ENCODE peak calls at places on chromosomes 16 and 17, in four cellular contexts. One of them, this sample, is unnamed.

GRCh38 chr16:70679653-70680494 is 6.0 kb downstream of the MTSS2 start:
- DNase-seq in fibroblast of lung: no peak
- DNase-seq in ACHN: no peak
- DNase-seq in RCC 7860: no peak
- DNase-seq in this sample: no peak

GRCh38 chr17:20613248-20613647 is 33.7 kb downstream of the CDRT15L2 start:
- DNase-seq in fibroblast of lung: no peak
- DNase-seq in ACHN: no peak
- DNase-seq in RCC 7860: no peak
- DNase-seq in this sample: no peak

GRCh38 chr17:19387921-19388521 is 1.0 kb upstream of the MFAP4 start:
- DNase-seq in fibroblast of lung: no peak
- DNase-seq in ACHN: no peak
- DNase-seq in RCC 7860: no peak
- DNase-seq in this sample: peak

GRCh38 chr16:77434022-77434364 is 841 bp downstream of the ADAMTS18 start:
- DNase-seq in fibroblast of lung: no peak
- DNase-seq in ACHN: no peak
- DNase-seq in RCC 7860: no peak
- DNase-seq in this sample: no peak

GRCh38 chr16:72371307-72372081 is 199.5 kb upstream of the PMFBP1 start:
- DNase-seq in fibroblast of lung: peak
- DNase-seq in ACHN: peak
- DNase-seq in RCC 7860: peak
- DNase-seq in this sample: peak

GRCh38 chr16:58605562-58605961 is 24.1 kb downstream of the CNOT1 start:
- DNase-seq in fibroblast of lung: no peak
- DNase-seq in ACHN: no peak
- DNase-seq in RCC 7860: no peak
- DNase-seq in this sample: no peak

GRCh38 chr16:8622315-8622656 is 788 bp downstream of the METTL22 start:
- DNase-seq in fibroblast of lung: no peak
- DNase-seq in ACHN: no peak
- DNase-seq in RCC 7860: no peak
- DNase-seq in this sample: no peak

GRCh38 chr17:7903154-7904103 is 12.7 kb downstream of the RNF227 start:
- DNase-seq in fibroblast of lung: no peak
- DNase-seq in ACHN: no peak
- DNase-seq in RCC 7860: no peak
- DNase-seq in this sample: no peak

GRCh38 chr17:32998893-32999240 is 7.2 kb downstream of the SPACA3 start:
- DNase-seq in fibroblast of lung: peak
- DNase-seq in ACHN: peak
- DNase-seq in RCC 7860: peak
- DNase-seq in this sample: peak

GRCh38 chr17:17909078-17909477 is 63.1 kb downstream of the TOM1L2 start:
- DNase-seq in fibroblast of lung: no peak
- DNase-seq in ACHN: no peak
- DNase-seq in RCC 7860: no peak
- DNase-seq in this sample: no peak

GRCh38 chr17:62663304-62663703 is 35.8 kb downstream of the MRC2 start:
- DNase-seq in fibroblast of lung: no peak
- DNase-seq in ACHN: no peak
- DNase-seq in RCC 7860: no peak
- DNase-seq in this sample: no peak

GRCh38 chr17:57459286-57459915 is 203.1 kb downstream of the MSI2 start:
- DNase-seq in fibroblast of lung: peak
- DNase-seq in ACHN: no peak
- DNase-seq in RCC 7860: peak
- DNase-seq in this sample: peak

GRCh38 chr17:17487998-17488397 is 8.2 kb downstream of the RASD1 start:
- DNase-seq in fibroblast of lung: no peak
- DNase-seq in ACHN: no peak
- DNase-seq in RCC 7860: no peak
- DNase-seq in this sample: no peak

GRCh38 chr17:63476857-63477470 is at the start of gene ACE:
- DNase-seq in fibroblast of lung: peak
- DNase-seq in ACHN: peak
- DNase-seq in RCC 7860: no peak
- DNase-seq in this sample: peak

GRCh38 chr17:64128787-64129514 is 993 bp downstream of the ERN1 start:
- DNase-seq in fibroblast of lung: peak
- DNase-seq in ACHN: peak
- DNase-seq in RCC 7860: peak
- DNase-seq in this sample: no peak

GRCh38 chr17:31318298-31319190 is 2.9 kb downstream of the EVI2A start:
- DNase-seq in fibroblast of lung: peak
- DNase-seq in ACHN: peak
- DNase-seq in RCC 7860: peak
- DNase-seq in this sample: peak

GRCh38 chr16:73390936-73391335 is 343.0 kb upstream of the ZFHX3 start:
- DNase-seq in fibroblast of lung: peak
- DNase-seq in ACHN: no peak
- DNase-seq in RCC 7860: peak
- DNase-seq in this sample: peak

GRCh38 chr16:49345829-49346228 is 27.8 kb upstream of the C16orf78 start:
- DNase-seq in fibroblast of lung: no peak
- DNase-seq in ACHN: peak
- DNase-seq in RCC 7860: no peak
- DNase-seq in this sample: no peak

GRCh38 chr17:17724307-17724921 is 43.2 kb downstream of the RAI1 start:
- DNase-seq in fibroblast of lung: peak
- DNase-seq in ACHN: no peak
- DNase-seq in RCC 7860: no peak
- DNase-seq in this sample: peak

GRCh38 chr17:11598274-11599221 is at the start of gene DNAH9:
- DNase-seq in fibroblast of lung: peak
- DNase-seq in ACHN: peak
- DNase-seq in RCC 7860: no peak
- DNase-seq in this sample: peak

GRCh38 chr16:1096164-1097082 is at the start of gene C1QTNF8:
- DNase-seq in fibroblast of lung: no peak
- DNase-seq in ACHN: no peak
- DNase-seq in RCC 7860: no peak
- DNase-seq in this sample: no peak

GRCh38 chr17:81942167-81942553 is 4.9 kb downstream of the MYADML2 start:
- DNase-seq in fibroblast of lung: no peak
- DNase-seq in ACHN: no peak
- DNase-seq in RCC 7860: no peak
- DNase-seq in this sample: no peak

GRCh38 chr17:13311301-13311700 is 290.4 kb downstream of the HS3ST3A1 start:
- DNase-seq in fibroblast of lung: peak
- DNase-seq in ACHN: no peak
- DNase-seq in RCC 7860: no peak
- DNase-seq in this sample: peak

GRCh38 chr17:28737770-28738679 is 5.8 kb upstream of the TRAF4 start:
- DNase-seq in fibroblast of lung: no peak
- DNase-seq in ACHN: no peak
- DNase-seq in RCC 7860: no peak
- DNase-seq in this sample: no peak

GRCh38 chr16:68939921-68940320 is 96.6 kb downstream of the TANGO6 start:
- DNase-seq in fibroblast of lung: no peak
- DNase-seq in ACHN: no peak
- DNase-seq in RCC 7860: no peak
- DNase-seq in this sample: no peak

GRCh38 chr16:71185366-71185765 is 45.2 kb downstream of the HYDIN start:
- DNase-seq in fibroblast of lung: peak
- DNase-seq in ACHN: no peak
- DNase-seq in RCC 7860: no peak
- DNase-seq in this sample: peak

GRCh38 chr17:65855245-65855644 is 293.8 kb upstream of the AXIN2 start:
- DNase-seq in fibroblast of lung: peak
- DNase-seq in ACHN: peak
- DNase-seq in RCC 7860: peak
- DNase-seq in this sample: peak

GRCh38 chr17:82065638-82066303 is at the start of gene DUS1L:
- DNase-seq in fibroblast of lung: peak
- DNase-seq in ACHN: peak
- DNase-seq in RCC 7860: no peak
- DNase-seq in this sample: peak

GRCh38 chr17:40557531-40558299 is 7.6 kb downstream of the CCR7 start:
- DNase-seq in fibroblast of lung: no peak
- DNase-seq in ACHN: no peak
- DNase-seq in RCC 7860: no peak
- DNase-seq in this sample: no peak

GRCh38 chr17:29619251-29619650 is 3.5 kb downstream of the CORO6 start:
- DNase-seq in fibroblast of lung: peak
- DNase-seq in ACHN: peak
- DNase-seq in RCC 7860: no peak
- DNase-seq in this sample: no peak

GRCh38 chr17:80283116-80283852 is 22.6 kb downstream of the RNF213 start:
- DNase-seq in fibroblast of lung: no peak
- DNase-seq in ACHN: no peak
- DNase-seq in RCC 7860: no peak
- DNase-seq in this sample: no peak